ENCODE peak calls at places on chromosomes 16 and 17, in five cellular contexts. R, H, O, V and Q are unnamed samples.

GRCh38 chr16:450800-451512 is 25.5 kb downstream of the RAB11FIP3 start:
- DNase-seq in R (peak; percentile 18), O (no peak), V (no peak), H (no peak), Q (no peak)

GRCh38 chr16:10266809-10267208 is 84.6 kb upstream of the GRIN2A start:
- DNase-seq in V (no peak), R (no peak), O (no peak), H (no peak), Q (no peak)

GRCh38 chr17:1377334-1377733 is 22.7 kb downstream of the YWHAE start:
- DNase-seq in V (no peak), R (no peak), O (no peak), H (no peak), Q (no peak)

GRCh38 chr17:81636505-81637288 is at the start of the genes NPLOC4 and TSPAN10:
- DNase-seq in V (peak; percentile 87), R (peak; percentile 88), O (peak; percentile 64), H (peak; percentile 88), Q (peak; percentile 83)

GRCh38 chr17:30243002-30243401 is 7.5 kb upstream of the SLC6A4 start:
- DNase-seq in H (no peak), V (no peak), O (no peak), R (no peak), Q (no peak)

GRCh38 chr16:11320170-11320569 is 25.1 kb upstream of the RMI2 start:
- DNase-seq in O (no peak), V (no peak), R (no peak), H (no peak), Q (no peak)

GRCh38 chr17:70128727-70129238 is 40.5 kb upstream of the KCNJ2 start:
- DNase-seq in V (no peak), R (no peak), O (no peak), H (no peak), Q (no peak)

GRCh38 chr16:82049484-82049883 is 14.4 kb downstream of the HSD17B2 start:
- DNase-seq in H (no peak), O (no peak), R (no peak), V (no peak), Q (no peak)

GRCh38 chr17:79189264-79189663 is 114.6 kb downstream of the ENGASE start:
- DNase-seq in V (no peak), H (no peak), R (no peak), O (no peak), Q (no peak)

GRCh38 chr16:17275076-17275732 is 195.6 kb downstream of the XYLT1 start:
- DNase-seq in V (no peak), O (no peak), H (no peak), R (no peak), Q (no peak)

GRCh38 chr17:63696381-63696961 is 3.5 kb downstream of the LIMD2 start:
- DNase-seq in R (peak; percentile 57), V (no peak), H (peak; percentile 55), O (no peak), Q (no peak)

GRCh38 chr17:31391496-31391949 is at the start of gene RAB11FIP4:
- DNase-seq in V (no peak), R (peak; percentile 24), O (no peak), H (no peak), Q (no peak)

GRCh38 chr16:11232852-11233726 is 22.9 kb downstream of the SOCS1 start:
- DNase-seq in H (no peak), R (no peak), V (peak; percentile 30), O (no peak), Q (no peak)

GRCh38 chr16:29114476-29115012 is 129.7 kb downstream of the LAT start:
- DNase-seq in V (no peak), H (no peak), R (no peak), O (no peak), Q (no peak)

GRCh38 chr16:1666316-1666715 is 11.8 kb upstream of the JPT2 start:
- DNase-seq in O (no peak), V (no peak), R (no peak), H (no peak), Q (no peak)

GRCh38 chr17:78568494-78569115 is 8.6 kb downstream of the DNAH17 start:
- DNase-seq in O (no peak), H (peak; percentile 38), R (peak; percentile 71), V (no peak), Q (no peak)

GRCh38 chr17:50603340-50603739 is 31.3 kb upstream of the ABCC3 start:
- DNase-seq in R (no peak), H (no peak), V (no peak), O (no peak), Q (no peak)
- TF ChIP-seq CTCF in R (peak; percentile 13), H (peak; percentile 42), V (no peak), O (no peak), Q (peak; percentile 44)

GRCh38 chr17:66290097-66290722 is 12.2 kb upstream of the PRKCA start:
- DNase-seq in H (no peak), V (no peak), O (no peak), R (no peak), Q (no peak)
- TF ChIP-seq CTCF in H (peak; percentile 47), V (peak; percentile 37), O (no peak), R (peak; percentile 27), Q (peak; percentile 25)

DNA sequence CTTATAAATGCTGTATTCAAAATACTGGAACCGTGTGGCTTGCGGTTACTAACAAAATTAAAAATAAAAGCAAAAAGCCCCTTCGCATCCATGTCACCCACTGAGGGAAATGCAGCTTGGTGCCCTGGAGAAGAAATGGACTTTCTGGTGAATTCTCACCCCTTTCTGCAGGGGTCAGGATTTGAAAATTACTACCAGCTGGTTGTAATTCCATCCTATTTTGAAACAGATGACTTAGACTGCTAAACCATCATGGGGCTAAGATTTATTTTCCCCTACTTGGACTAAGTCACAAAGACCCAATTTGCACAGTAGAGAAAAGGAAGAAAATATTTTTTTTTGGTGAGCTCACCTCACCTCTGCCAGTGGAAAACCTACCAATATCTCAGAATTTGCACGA is 111.4 kb upstream of the MYOCD start:
- DNase-seq in H (no peak), O (no peak), V (no peak), R (no peak), Q (no peak)
- TF ChIP-seq CTCF in H (no peak), O (no peak), V (no peak), R (no peak), Q (no peak)

GRCh38 chr16:56424404-56424765 is 960 bp downstream of the AMFR start:
- DNase-seq in V (no peak), H (no peak), O (no peak), R (no peak), Q (no peak)

GRCh38 chr16:56423584-56424403 is 1.6 kb downstream of the AMFR start:
- DNase-seq in V (no peak), R (no peak), H (no peak), O (no peak), Q (no peak)

GRCh38 chr16:56424791-56425438 is 430 bp downstream of the AMFR start:
- DNase-seq in O (no peak), H (no peak), V (peak; percentile 52), R (no peak), Q (peak; percentile 53)

GRCh38 chr16:56426585-56426984 is 1.2 kb upstream of the AMFR start:
- DNase-seq in R (no peak), H (peak; percentile 6), O (no peak), V (no peak), Q (no peak)

DNA sequence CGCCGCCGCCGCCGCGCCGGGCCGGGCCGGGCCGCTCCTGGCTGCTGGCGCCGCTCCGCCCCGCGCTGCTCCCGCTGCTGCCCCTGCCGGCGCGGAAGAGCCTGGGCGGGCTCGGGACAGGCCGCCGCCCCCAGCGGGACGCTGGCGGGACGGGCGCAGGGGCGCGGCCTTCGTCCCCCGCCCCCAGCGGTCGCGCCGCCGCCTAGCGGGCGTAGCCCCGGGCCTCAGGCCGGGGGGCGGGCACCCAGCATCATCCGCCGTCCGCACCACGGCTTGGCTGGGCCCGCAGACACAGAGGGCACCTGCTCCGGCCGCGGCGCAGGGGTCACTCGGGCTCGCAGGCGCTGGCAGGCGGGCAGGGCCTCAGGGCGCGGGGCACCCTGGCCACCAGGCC is at the start of gene AMFR:
- DNase-seq in H (peak; percentile 82), O (peak; percentile 49), R (peak; percentile 80), V (peak; percentile 78), Q (peak; percentile 66)
- TF ChIP-seq CTCF in H (no peak), O (peak; percentile 19), R (no peak), V (peak; percentile 63), Q (peak; percentile 57)

DNA sequence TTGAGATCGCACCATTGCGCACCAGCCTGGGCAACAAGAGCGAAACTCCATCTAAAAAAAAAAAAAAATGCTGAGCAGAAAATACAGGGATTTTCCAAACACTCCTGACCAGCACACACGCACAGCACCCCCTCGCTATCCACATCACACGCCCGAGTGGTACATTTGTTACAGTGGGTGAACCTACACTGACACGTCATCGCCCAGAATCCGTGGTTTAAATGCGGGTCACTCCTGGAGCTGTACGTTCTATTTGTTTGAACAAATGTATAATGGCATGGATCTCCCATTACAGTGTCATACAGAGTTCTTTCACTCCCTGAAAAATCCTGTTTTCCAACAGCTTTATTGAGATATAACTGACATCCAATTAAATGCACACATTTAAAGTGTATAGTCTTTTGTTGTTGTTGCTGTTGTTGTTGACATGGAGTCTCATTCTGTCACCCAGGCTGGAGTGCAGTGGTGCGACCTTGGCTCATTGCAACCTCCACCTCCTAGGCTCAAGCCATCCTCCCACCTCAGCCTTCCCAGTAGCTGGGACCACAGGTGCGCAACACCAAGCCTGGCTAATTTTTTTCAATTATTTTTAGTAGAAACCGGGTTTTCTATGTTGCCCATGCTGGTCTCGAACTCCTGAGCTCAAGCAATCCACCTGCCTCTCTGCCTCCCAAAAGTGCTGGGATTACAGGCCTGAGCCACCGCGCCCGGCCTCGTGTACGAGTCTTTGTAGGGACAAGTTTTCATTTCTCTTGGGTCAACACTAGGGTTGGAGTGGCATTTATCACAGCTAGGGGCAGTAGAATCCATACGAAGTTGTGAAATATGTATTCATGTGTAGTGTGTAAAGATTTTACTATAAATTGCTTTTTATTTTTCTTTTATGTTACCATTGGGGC is 4.4 kb upstream of the CARHSP1 start:
- DNase-seq in O (no peak), H (no peak), R (no peak), V (no peak), Q (no peak)
- TF ChIP-seq CTCF in O (no peak), H (peak; percentile 34), R (peak; percentile 16), V (peak; percentile 9), Q (peak; percentile 21)